ENCODE peak calls at places on chromosomes 3 and 15, in four cellular contexts. H, A, I and T are unnamed samples.

GRCh38 chr15:35129361-35129760 is 44.3 kb upstream of the NANOGP8 start:
- DNase-seq in H (no peak), A (no peak), I (no peak), T (no peak)

GRCh38 chr3:8619548-8619947 is 25.1 kb downstream of the SSUH2 start:
- DNase-seq in H (no peak), A (no peak), I (no peak), T (no peak)

GRCh38 chr3:190063490-190063889 is 57.2 kb downstream of the P3H2 start:
- DNase-seq in H (no peak), A (no peak), I (no peak), T (no peak)

GRCh38 chr3:14876942-14877341 is 58.2 kb downstream of the FGD5 start:
- DNase-seq in H (no peak), A (no peak), I (no peak), T (peak; percentile 35)

GRCh38 chr15:66221126-66221525 is 32.4 kb downstream of the MEGF11 start:
- DNase-seq in H (no peak), A (no peak), I (no peak), T (no peak)

GRCh38 chr3:178436773-178437172 is 99.5 kb upstream of the KCNMB2 start:
- DNase-seq in H (no peak), A (peak; percentile 22), I (no peak), T (peak; percentile 14)

GRCh38 chr3:168620854-168621253 is 525.1 kb upstream of the GOLIM4 start:
- DNase-seq in H (peak; percentile 73), A (no peak), I (peak; percentile 41), T (peak; percentile 0)

GRCh38 chr3:99859855-99860254 is 42.2 kb downstream of the CMSS1 start:
- DNase-seq in H (no peak), A (no peak), I (no peak), T (peak; percentile 36)

GRCh38 chr3:123818324-123818920 is 65.7 kb downstream of the MYLK start:
- DNase-seq in H (no peak), A (no peak), I (no peak), T (no peak)

GRCh38 chr3:145032790-145033189 is 1061.2 kb downstream of the DIPK2A start:
- DNase-seq in H (no peak), A (no peak), I (no peak), T (no peak)

GRCh38 chr3:145035682-145036081 is 1064.1 kb downstream of the DIPK2A start:
- DNase-seq in H (no peak), A (no peak), I (no peak), T (no peak)
- H3K4me1 ChIP-seq in H (no peaks in the 10 kb centered on the region), A (no peaks in the 10 kb centered on the region), I (no peaks in the 10 kb centered on the region), T (no peaks in the 10 kb centered on the region)

GRCh38 chr3:11246663-11246970 is 25.6 kb upstream of the ATG7 start:
- DNase-seq in H (no peak), A (no peak), I (no peak), T (no peak)
- TF ChIP-seq KDM1A in H (no peak), A (no peak), I (no peak), T (no peak)

DNA sequence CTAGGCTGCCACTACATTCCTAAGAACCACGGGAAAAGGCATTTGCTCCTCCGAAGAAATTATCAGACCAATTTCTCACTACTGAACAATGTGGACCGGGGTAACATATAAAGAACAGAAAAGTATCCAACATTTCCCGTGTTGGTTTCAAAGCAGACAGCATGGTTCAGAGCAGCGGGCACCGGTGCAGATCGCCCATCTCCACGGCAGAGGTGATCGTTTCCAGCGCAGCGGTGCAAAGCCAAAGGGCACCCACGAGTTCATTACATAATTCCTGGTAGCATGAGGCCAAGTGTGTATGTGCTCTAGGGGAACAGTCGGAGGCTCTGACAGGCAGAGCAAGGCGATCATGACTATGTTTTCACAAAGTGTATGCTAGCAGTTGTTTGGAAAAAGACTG is 13.2 kb downstream of the GRK7 start:
- DNase-seq in H (no peak), A (no peak), I (no peak), T (no peak)
- H3K4me1 ChIP-seq in H (no peaks in the 10 kb centered on the region), A (peaks cover 6% of the 10 kb centered on the region), I (peaks cover 2% of the 10 kb centered on the region), T (no peaks in the 10 kb centered on the region)

GRCh38 chr15:68797589-68798377 is 22.9 kb downstream of the ANP32A start:
- DNase-seq in H (no peak), A (peak; percentile 39), I (no peak), T (no peak)
- TF ChIP-seq KDM1A in H (no peak), A (no peak), I (no peak), T (no peak)

GRCh38 chr3:66416556-66417304 is 84.1 kb downstream of the LRIG1 start:
- DNase-seq in H (no peak), A (no peak), I (no peak), T (no peak)
- H3K4me1 ChIP-seq in H (peaks cover 9% of the 10 kb centered on the region), A (no peaks in the 10 kb centered on the region), I (peaks cover 5% of the 10 kb centered on the region), T (peaks cover 4% of the 10 kb centered on the region)

DNA sequence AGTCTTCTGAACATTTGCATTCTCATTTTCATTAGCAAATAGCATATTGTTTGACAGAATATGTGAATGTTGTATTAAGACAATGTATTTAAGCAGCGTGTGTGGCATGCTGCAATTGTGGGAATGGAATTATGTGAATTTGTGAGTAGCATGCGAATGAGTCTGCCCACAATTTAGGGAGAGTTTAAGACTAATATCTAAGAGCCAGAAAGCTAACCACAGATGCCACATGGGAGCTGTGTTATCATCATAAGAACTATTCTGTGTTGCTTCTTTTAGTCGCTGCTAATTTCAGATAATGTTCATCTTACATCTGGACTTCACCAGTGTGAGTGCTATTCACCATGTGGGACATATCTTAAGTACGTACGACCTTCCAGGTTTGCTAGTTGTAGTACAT is 494.5 kb downstream of the RBMS3 start:
- DNase-seq in H (no peak), A (no peak), I (no peak), T (no peak)
- TF ChIP-seq KDM1A in H (no peak), A (no peak), I (no peak), T (no peak)

DNA sequence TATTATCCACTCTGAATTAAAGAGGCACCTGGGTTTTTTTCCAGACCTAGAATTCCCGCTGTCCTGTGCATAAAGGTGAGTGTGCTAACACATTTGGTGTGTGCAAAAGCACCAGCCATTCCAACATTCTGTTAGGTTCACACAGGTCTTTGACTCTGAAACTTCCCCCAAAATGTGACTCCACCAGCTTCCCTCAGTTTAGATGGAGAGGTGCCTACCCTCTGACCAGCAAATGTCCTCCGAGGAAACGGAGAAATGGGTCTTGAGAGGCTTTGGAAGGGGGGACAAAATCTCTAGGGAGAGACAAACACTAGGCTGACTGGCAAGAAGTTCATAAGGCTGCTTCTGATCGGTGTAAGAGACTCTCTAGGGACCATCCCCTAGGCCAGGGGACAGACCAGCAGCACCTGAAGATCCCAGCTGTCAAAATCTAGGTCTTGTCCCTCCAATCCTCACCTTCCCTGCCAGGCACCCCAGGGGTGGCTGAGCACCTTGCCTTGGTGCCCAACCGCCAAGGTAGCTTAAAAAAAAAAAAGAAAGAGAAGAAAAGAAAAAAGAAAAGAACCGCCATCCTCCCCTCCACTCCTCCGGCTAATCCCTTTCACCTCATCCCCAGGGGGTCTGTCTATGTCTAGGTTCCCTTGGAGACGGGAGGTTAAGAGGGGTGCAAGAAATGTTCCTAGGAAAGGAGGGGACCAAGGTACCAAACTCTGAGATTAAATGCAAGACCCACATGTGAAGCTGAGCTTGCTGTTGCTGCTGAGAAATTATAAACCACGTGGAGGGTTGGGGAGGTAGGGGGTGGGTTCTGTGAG is 2.0 kb upstream of the MECOM start:
- DNase-seq in H (peak; percentile 50), A (no peak), I (no peak), T (no peak)
- H3K4me1 ChIP-seq in H (peaks cover 34% of the 10 kb centered on the region), A (peaks cover 34% of the 10 kb centered on the region), I (peaks cover 34% of the 10 kb centered on the region), T (peaks cover 30% of the 10 kb centered on the region)

GRCh38 chr3:48631516-48632448 is 3.5 kb downstream of the SLC26A6 start:
- DNase-seq in H (no peak), A (no peak), I (no peak), T (no peak)
- TF ChIP-seq KDM1A in H (no peak), A (no peak), I (no peak), T (no peak)

DNA sequence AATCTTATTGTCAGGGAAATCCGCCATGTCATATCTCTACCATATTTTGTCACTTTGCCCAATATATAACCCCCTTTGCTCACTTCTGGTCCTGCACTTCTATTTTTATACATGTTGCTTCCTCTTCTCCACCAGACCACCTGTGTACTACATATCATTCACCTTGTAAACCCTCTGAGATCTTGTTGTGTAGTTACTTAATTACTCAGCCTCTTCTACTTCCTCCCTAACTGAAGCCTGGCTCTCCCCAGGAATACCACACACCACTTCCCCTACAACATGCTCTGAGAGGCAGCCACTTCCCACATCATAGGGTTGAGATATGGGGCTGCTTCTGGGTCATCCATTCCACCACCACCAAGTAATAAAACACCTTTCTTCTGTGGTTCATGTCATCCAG is 10.0 kb downstream of the HEXA start:
- DNase-seq in H (no peak), A (no peak), I (no peak), T (no peak)
- H3K4me1 ChIP-seq in H (no peaks in the 10 kb centered on the region), A (no peaks in the 10 kb centered on the region), I (no peaks in the 10 kb centered on the region), T (no peaks in the 10 kb centered on the region)

GRCh38 chr3:36362216-36362615 is 18.1 kb upstream of the STAC start:
- DNase-seq in H (no peak), A (no peak), I (no peak), T (no peak)
- TF ChIP-seq KDM1A in H (no peak), A (no peak), I (no peak), T (no peak)